ENCODE peak calls at places on chromosomes 6 and 20, in ten cellular contexts. One of them, this sample, is unnamed.

GRCh38 chr6:148146717-148147116 is 195.9 kb upstream of the SASH1 start:
- DNase-seq in CD8-positive, alpha-beta memory T cell: peak; percentile 8
- DNase-seq in lower leg skin: no peak
- DNase-seq in choroid plexus epithelial cell: peak; percentile 12
- DNase-seq in brain microvascular endothelial cell: peak; percentile 66
- DNase-seq in ovary: no peak
- DNase-seq in sigmoid colon: no peak
- DNase-seq in foreskin fibroblast: no peak
- DNase-seq in spleen: no peak
- DNase-seq in ascending aorta: no peak
- DNase-seq in this sample: peak; percentile 19

GRCh38 chr6:87828044-87828443 is 126.0 kb upstream of the AKIRIN2 start:
- DNase-seq in CD8-positive, alpha-beta memory T cell: no peak
- DNase-seq in lower leg skin: no peak
- DNase-seq in choroid plexus epithelial cell: no peak
- DNase-seq in brain microvascular endothelial cell: no peak
- DNase-seq in ovary: no peak
- DNase-seq in sigmoid colon: no peak
- DNase-seq in foreskin fibroblast: no peak
- DNase-seq in spleen: no peak
- DNase-seq in ascending aorta: no peak
- DNase-seq in this sample: peak; percentile 56

GRCh38 chr6:168201383-168201782 is 118.2 kb downstream of the DACT2 start:
- DNase-seq in CD8-positive, alpha-beta memory T cell: no peak
- DNase-seq in lower leg skin: no peak
- DNase-seq in choroid plexus epithelial cell: no peak
- DNase-seq in brain microvascular endothelial cell: no peak
- DNase-seq in ovary: no peak
- DNase-seq in sigmoid colon: peak; percentile 28
- DNase-seq in foreskin fibroblast: no peak
- DNase-seq in spleen: no peak
- DNase-seq in ascending aorta: no peak
- DNase-seq in this sample: no peak

GRCh38 chr6:109093732-109094131 is 914 bp downstream of the SESN1 start:
- DNase-seq in CD8-positive, alpha-beta memory T cell: no peak
- DNase-seq in lower leg skin: no peak
- DNase-seq in choroid plexus epithelial cell: peak; percentile 30
- DNase-seq in brain microvascular endothelial cell: no peak
- DNase-seq in ovary: no peak
- DNase-seq in sigmoid colon: no peak
- DNase-seq in foreskin fibroblast: peak; percentile 36
- DNase-seq in spleen: no peak
- DNase-seq in ascending aorta: no peak
- DNase-seq in this sample: no peak

GRCh38 chr20:11776687-11777086 is 141.0 kb upstream of the BTBD3 start:
- DNase-seq in CD8-positive, alpha-beta memory T cell: no peak
- DNase-seq in lower leg skin: no peak
- DNase-seq in choroid plexus epithelial cell: no peak
- DNase-seq in brain microvascular endothelial cell: no peak
- DNase-seq in ovary: no peak
- DNase-seq in sigmoid colon: no peak
- DNase-seq in foreskin fibroblast: peak; percentile 31
- DNase-seq in spleen: no peak
- DNase-seq in ascending aorta: no peak
- DNase-seq in this sample: no peak

GRCh38 chr20:2118783-2119182 is 17.2 kb downstream of the STK35 start:
- DNase-seq in CD8-positive, alpha-beta memory T cell: no peak
- DNase-seq in lower leg skin: no peak
- DNase-seq in choroid plexus epithelial cell: no peak
- DNase-seq in brain microvascular endothelial cell: no peak
- DNase-seq in ovary: no peak
- DNase-seq in sigmoid colon: no peak
- DNase-seq in foreskin fibroblast: no peak
- DNase-seq in spleen: no peak
- DNase-seq in ascending aorta: no peak
- DNase-seq in this sample: peak; percentile 34

GRCh38 chr6:25579902-25580495 is 72.0 kb upstream of the SCGN start:
- DNase-seq in CD8-positive, alpha-beta memory T cell: no peak
- DNase-seq in lower leg skin: no peak
- DNase-seq in choroid plexus epithelial cell: no peak
- DNase-seq in brain microvascular endothelial cell: no peak
- DNase-seq in ovary: no peak
- DNase-seq in sigmoid colon: no peak
- DNase-seq in foreskin fibroblast: no peak
- DNase-seq in spleen: no peak
- DNase-seq in ascending aorta: no peak
- DNase-seq in this sample: peak; percentile 8

GRCh38 chr6:116165596-116165995 is 39.7 kb upstream of the COL10A1 start:
- DNase-seq in CD8-positive, alpha-beta memory T cell: no peak
- DNase-seq in lower leg skin: no peak
- DNase-seq in choroid plexus epithelial cell: no peak
- DNase-seq in brain microvascular endothelial cell: no peak
- DNase-seq in ovary: no peak
- DNase-seq in sigmoid colon: no peak
- DNase-seq in foreskin fibroblast: no peak
- DNase-seq in spleen: no peak
- DNase-seq in ascending aorta: no peak
- DNase-seq in this sample: peak; percentile 37

GRCh38 chr20:11891081-11891826 is 26.4 kb upstream of the BTBD3 start:
- DNase-seq in CD8-positive, alpha-beta memory T cell: no peak
- DNase-seq in lower leg skin: peak; percentile 85
- DNase-seq in choroid plexus epithelial cell: peak; percentile 39
- DNase-seq in brain microvascular endothelial cell: peak; percentile 21
- DNase-seq in ovary: peak; percentile 49
- DNase-seq in sigmoid colon: peak; percentile 75
- DNase-seq in foreskin fibroblast: peak; percentile 65
- DNase-seq in spleen: peak; percentile 81
- DNase-seq in ascending aorta: peak; percentile 69
- DNase-seq in this sample: no peak

GRCh38 chr6:98946877-98947410 is 802 bp downstream of the FBXL4 start:
- DNase-seq in CD8-positive, alpha-beta memory T cell: peak; percentile 22
- DNase-seq in lower leg skin: no peak
- DNase-seq in choroid plexus epithelial cell: peak; percentile 28
- DNase-seq in brain microvascular endothelial cell: no peak
- DNase-seq in ovary: peak; percentile 28
- DNase-seq in sigmoid colon: no peak
- DNase-seq in foreskin fibroblast: peak; percentile 48
- DNase-seq in spleen: peak; percentile 85
- DNase-seq in ascending aorta: no peak
- DNase-seq in this sample: peak; percentile 62
- H3K4me3 ChIP-seq in CD8-positive, alpha-beta memory T cell: peak overlapping the region; percentile 66
- H3K4me3 ChIP-seq in lower leg skin: peak overlapping the region; percentile 68
- H3K4me3 ChIP-seq in choroid plexus epithelial cell: peak overlapping the region; percentile 75
- H3K4me3 ChIP-seq in brain microvascular endothelial cell: peak overlapping the region; percentile 82
- H3K4me3 ChIP-seq in ovary: peak overlapping the region; percentile 81
- H3K4me3 ChIP-seq in sigmoid colon: peak overlapping the region; percentile 82
- H3K4me3 ChIP-seq in foreskin fibroblast: peak overlapping the region; percentile 82
- H3K4me3 ChIP-seq in spleen: peak overlapping the region; percentile 85
- H3K4me3 ChIP-seq in ascending aorta: peak overlapping the region; percentile 94
- H3K4me3 ChIP-seq in this sample: peak overlapping the region; percentile 88

GRCh38 chr6:142907544-142907943 is 37.4 kb downstream of the HIVEP2 start:
- DNase-seq in CD8-positive, alpha-beta memory T cell: peak; percentile 10
- DNase-seq in lower leg skin: no peak
- DNase-seq in choroid plexus epithelial cell: no peak
- DNase-seq in brain microvascular endothelial cell: no peak
- DNase-seq in ovary: no peak
- DNase-seq in sigmoid colon: no peak
- DNase-seq in foreskin fibroblast: no peak
- DNase-seq in spleen: no peak
- DNase-seq in ascending aorta: no peak
- DNase-seq in this sample: peak; percentile 72
- H3K4me3 ChIP-seq in CD8-positive, alpha-beta memory T cell: peak overlapping the region; percentile 52
- H3K4me3 ChIP-seq in lower leg skin: no peak overlapping the region
- H3K4me3 ChIP-seq in choroid plexus epithelial cell: no peak overlapping the region
- H3K4me3 ChIP-seq in brain microvascular endothelial cell: no peak overlapping the region
- H3K4me3 ChIP-seq in ovary: no peak overlapping the region
- H3K4me3 ChIP-seq in sigmoid colon: no peak overlapping the region
- H3K4me3 ChIP-seq in foreskin fibroblast: no peak overlapping the region
- H3K4me3 ChIP-seq in spleen: no peak overlapping the region
- H3K4me3 ChIP-seq in ascending aorta: no peak overlapping the region
- H3K4me3 ChIP-seq in this sample: peak overlapping the region; percentile 73

DNA sequence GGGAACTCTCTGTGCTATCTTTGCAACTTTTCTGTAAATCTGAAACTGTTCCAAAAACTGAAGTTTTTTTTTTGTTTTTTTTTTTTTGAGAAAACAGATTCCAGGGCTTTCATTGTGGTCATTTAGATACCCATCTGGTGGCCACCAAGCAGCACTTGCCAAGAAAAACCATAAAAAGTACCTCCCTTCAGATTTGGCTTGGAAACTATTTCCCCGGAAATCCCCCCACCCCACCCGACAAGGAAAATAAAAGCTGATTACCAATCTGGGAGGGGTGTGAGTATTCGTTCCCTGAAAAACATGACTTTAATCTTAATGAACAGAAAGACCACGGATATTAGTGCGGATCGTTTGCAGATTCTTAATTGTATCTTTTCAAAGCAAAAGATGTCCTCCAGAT is 1.9 kb downstream of the NFATC2 start:
- DNase-seq in CD8-positive, alpha-beta memory T cell: no peak
- DNase-seq in lower leg skin: no peak
- DNase-seq in choroid plexus epithelial cell: no peak
- DNase-seq in brain microvascular endothelial cell: no peak
- DNase-seq in ovary: no peak
- DNase-seq in sigmoid colon: no peak
- DNase-seq in foreskin fibroblast: no peak
- DNase-seq in spleen: no peak
- DNase-seq in ascending aorta: peak; percentile 63
- DNase-seq in this sample: no peak
- H3K4me3 ChIP-seq in CD8-positive, alpha-beta memory T cell: peak overlapping the region; percentile 95
- H3K4me3 ChIP-seq in lower leg skin: no peak overlapping the region
- H3K4me3 ChIP-seq in choroid plexus epithelial cell: no peak overlapping the region
- H3K4me3 ChIP-seq in brain microvascular endothelial cell: no peak overlapping the region
- H3K4me3 ChIP-seq in ovary: no peak overlapping the region
- H3K4me3 ChIP-seq in sigmoid colon: no peak overlapping the region
- H3K4me3 ChIP-seq in foreskin fibroblast: no peak overlapping the region
- H3K4me3 ChIP-seq in spleen: peak overlapping the region; percentile 62
- H3K4me3 ChIP-seq in ascending aorta: no peak overlapping the region
- H3K4me3 ChIP-seq in this sample: peak overlapping the region; percentile 76

DNA sequence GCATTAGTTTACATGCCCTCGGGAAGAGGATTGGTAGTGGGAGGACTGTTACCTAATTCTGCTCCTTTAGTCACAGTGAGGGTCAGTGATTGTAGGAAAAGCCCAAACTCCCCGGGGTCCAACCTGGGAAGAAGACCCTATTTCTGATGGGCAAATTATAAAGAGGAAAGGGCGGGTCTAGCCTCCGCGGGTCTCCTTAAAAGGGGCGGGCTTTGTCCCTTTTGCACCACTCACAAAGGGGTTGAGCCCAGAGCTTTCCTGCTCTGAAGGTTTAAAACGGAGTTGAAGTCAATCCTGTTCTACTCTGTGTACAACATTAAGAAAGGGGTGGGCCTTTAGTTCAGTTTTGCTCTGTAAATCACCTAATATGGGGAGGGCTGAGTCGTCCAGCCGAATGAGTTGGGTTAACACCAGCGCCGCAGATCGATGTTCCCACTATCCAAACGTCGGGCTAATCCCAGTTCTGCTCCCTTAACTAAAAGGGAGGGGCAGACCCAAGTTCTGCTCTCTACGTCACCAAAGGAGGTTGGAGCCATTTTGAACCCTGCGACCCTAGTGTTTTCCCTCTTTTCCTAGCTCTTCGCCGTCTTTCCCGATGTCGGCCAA is 920 bp upstream of the RNF5 start:
- DNase-seq in CD8-positive, alpha-beta memory T cell: no peak
- DNase-seq in lower leg skin: no peak
- DNase-seq in choroid plexus epithelial cell: no peak
- DNase-seq in brain microvascular endothelial cell: peak; percentile 54
- DNase-seq in ovary: no peak
- DNase-seq in sigmoid colon: peak; percentile 85
- DNase-seq in foreskin fibroblast: no peak
- DNase-seq in spleen: no peak
- DNase-seq in ascending aorta: no peak
- DNase-seq in this sample: peak; percentile 75
- H3K4me3 ChIP-seq in CD8-positive, alpha-beta memory T cell: peak overlapping the region; percentile 75
- H3K4me3 ChIP-seq in lower leg skin: peak overlapping the region; percentile 17
- H3K4me3 ChIP-seq in choroid plexus epithelial cell: peak overlapping the region; percentile 97
- H3K4me3 ChIP-seq in brain microvascular endothelial cell: peak overlapping the region; percentile 95
- H3K4me3 ChIP-seq in ovary: peak overlapping the region; percentile 70
- H3K4me3 ChIP-seq in sigmoid colon: peak overlapping the region; percentile 85
- H3K4me3 ChIP-seq in foreskin fibroblast: peak overlapping the region; percentile 89
- H3K4me3 ChIP-seq in spleen: peak overlapping the region; percentile 58
- H3K4me3 ChIP-seq in ascending aorta: peak overlapping the region; percentile 73
- H3K4me3 ChIP-seq in this sample: peak overlapping the region; percentile 69